ENCODE peak calls at places on chromosomes 2 and 18, in seven cellular contexts. N is breast epithelium; H is A549; L is psoas muscle; E is right cardiac atrium; I is CD8-positive, alpha-beta T cell; M is fibroblast of lung. O is an unnamed sample.
A peak's percentile ranks its signal among the peaks of the same experiment; 100 is the strongest.

GRCh38 chr18:60090170-60090569 is 190.4 kb downstream of the PMAIP1 start:
- DNase-seq in N (no peak), I (no peak), H (no peak), E (no peak), L (no peak), M (no peak), O (no peak)

GRCh38 chr2:213221962-213222361 is 62.3 kb upstream of the SPAG16 start:
- DNase-seq in N (no peak), E (no peak), H (no peak), L (no peak), M (no peak), I (no peak), O (no peak)

GRCh38 chr2:220096406-220096805 is 469.0 kb downstream of the SLC4A3 start:
- DNase-seq in H (no peak), L (no peak), I (no peak), N (no peak), M (peak; percentile 65), E (no peak), O (no peak)

GRCh38 chr2:136086253-136087016 is 31.5 kb downstream of the CXCR4 start:
- DNase-seq in E (no peak), M (no peak), L (no peak), H (no peak), I (no peak), N (no peak), O (no peak)

GRCh38 chr2:239018291-239019192 is 170.7 kb downstream of the TWIST2 start:
- DNase-seq in N (no peak), H (no peak), I (no peak), E (peak; percentile 28), L (no peak), M (no peak), O (no peak)

GRCh38 chr2:200913654-200914053 is 24.5 kb downstream of the NIF3L1 start:
- DNase-seq in L (no peak), M (peak; percentile 75), I (no peak), E (no peak), H (no peak), N (no peak), O (no peak)

GRCh38 chr18:56221195-56222065 is 417.0 kb downstream of the TXNL1 start:
- DNase-seq in M (peak; percentile 21), H (no peak), N (no peak), L (no peak), E (no peak), I (no peak), O (no peak)

GRCh38 chr18:10234912-10235439 is 219.5 kb upstream of the APCDD1 start:
- DNase-seq in M (peak; percentile 66), L (no peak), I (no peak), H (no peak), E (no peak), N (peak; percentile 31), O (no peak)

GRCh38 chr2:241798081-241798630 is 10.8 kb upstream of the NEU4 start:
- DNase-seq in L (peak; percentile 36), I (no peak), E (peak; percentile 48), H (no peak), N (no peak), M (no peak), O (peak; percentile 42)

GRCh38 chr2:209525336-209525735 is 101.5 kb downstream of the MAP2 start:
- DNase-seq in N (no peak), E (no peak), H (no peak), I (no peak), M (peak; percentile 36), L (no peak), O (no peak)

GRCh38 chr2:237754182-237754581 is 44.4 kb upstream of the RBM44 start:
- DNase-seq in H (no peak), N (no peak), E (no peak), M (peak; percentile 60), L (no peak), I (no peak), O (no peak)

GRCh38 chr2:105336786-105337121 is 586 bp upstream of the C2orf49 start:
- DNase-seq in L (no peak), N (no peak), I (no peak), H (no peak), E (no peak), M (no peak), O (no peak)

GRCh38 chr18:69845588-69846506 is 101.8 kb downstream of the CD226 start:
- DNase-seq in L (no peak), H (no peak), I (no peak), N (no peak), M (peak; percentile 15), E (no peak), O (no peak)

GRCh38 chr18:77160515-77160914 is 27.9 kb upstream of the MBP start:
- DNase-seq in H (no peak), L (no peak), E (no peak), N (no peak), M (no peak), I (no peak), O (no peak)

GRCh38 chr2:235026137-235026536 is 74.3 kb downstream of the SH3BP4 start:
- DNase-seq in I (no peak), L (no peak), M (peak; percentile 94), N (peak; percentile 88), E (no peak), H (peak; percentile 62), O (no peak)
- H3K4me1 ChIP-seq in I (no peaks in the 10 kb centered on the region), L (peaks cover 6% of the 10 kb centered on the region), M (peaks cover 49% of the 10 kb centered on the region), N (peaks cover 4% of the 10 kb centered on the region), E (peaks cover 16% of the 10 kb centered on the region), H (peaks cover 79% of the 10 kb centered on the region), O (no peaks in the 10 kb centered on the region)

DNA sequence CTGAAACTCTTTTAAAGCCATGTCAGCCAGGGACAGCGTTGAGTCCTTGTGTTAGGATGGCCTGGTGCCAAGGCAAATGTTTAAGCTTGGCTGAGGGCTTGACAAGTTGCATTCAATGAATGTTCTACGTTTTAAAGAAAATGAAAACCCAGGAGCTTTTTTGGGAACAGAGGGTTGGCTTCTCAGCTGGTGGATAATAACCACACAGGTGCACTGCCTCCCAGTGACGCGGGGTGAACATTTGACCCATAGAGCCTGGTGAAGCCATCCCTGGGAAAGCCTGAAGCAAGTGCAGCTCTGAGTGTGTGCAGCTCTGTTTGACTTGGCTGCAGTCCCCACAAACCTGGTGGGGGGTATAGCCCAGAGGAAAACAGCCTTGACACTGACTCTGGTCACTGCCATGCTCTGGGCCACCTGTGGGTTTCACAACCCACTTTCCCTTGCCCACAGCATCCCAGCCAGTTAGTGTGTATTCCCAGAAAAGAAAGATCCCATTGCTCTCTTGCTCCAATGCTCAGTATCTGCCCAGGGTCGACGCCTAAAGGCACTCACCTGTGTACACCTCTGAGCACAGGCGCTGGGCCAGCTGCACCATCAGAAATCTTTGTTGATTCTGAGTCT is 874.9 kb downstream of the RNF144A start:
- DNase-seq in M (peak; percentile 6), H (no peak), L (no peak), N (peak; percentile 52), E (no peak), I (no peak), O (no peak)
- H3K4me1 ChIP-seq in M (no peaks in the 10 kb centered on the region), H (peaks cover 15% of the 10 kb centered on the region), L (no peaks in the 10 kb centered on the region), N (no peaks in the 10 kb centered on the region), E (no peaks in the 10 kb centered on the region), I (peaks cover 4% of the 10 kb centered on the region), O (no peaks in the 10 kb centered on the region)

GRCh38 chr2:195810340-195811098 is 153.5 kb downstream of the SLC39A10 start:
- DNase-seq in H (no peak), N (no peak), E (no peak), L (no peak), I (no peak), M (no peak), O (no peak)

DNA sequence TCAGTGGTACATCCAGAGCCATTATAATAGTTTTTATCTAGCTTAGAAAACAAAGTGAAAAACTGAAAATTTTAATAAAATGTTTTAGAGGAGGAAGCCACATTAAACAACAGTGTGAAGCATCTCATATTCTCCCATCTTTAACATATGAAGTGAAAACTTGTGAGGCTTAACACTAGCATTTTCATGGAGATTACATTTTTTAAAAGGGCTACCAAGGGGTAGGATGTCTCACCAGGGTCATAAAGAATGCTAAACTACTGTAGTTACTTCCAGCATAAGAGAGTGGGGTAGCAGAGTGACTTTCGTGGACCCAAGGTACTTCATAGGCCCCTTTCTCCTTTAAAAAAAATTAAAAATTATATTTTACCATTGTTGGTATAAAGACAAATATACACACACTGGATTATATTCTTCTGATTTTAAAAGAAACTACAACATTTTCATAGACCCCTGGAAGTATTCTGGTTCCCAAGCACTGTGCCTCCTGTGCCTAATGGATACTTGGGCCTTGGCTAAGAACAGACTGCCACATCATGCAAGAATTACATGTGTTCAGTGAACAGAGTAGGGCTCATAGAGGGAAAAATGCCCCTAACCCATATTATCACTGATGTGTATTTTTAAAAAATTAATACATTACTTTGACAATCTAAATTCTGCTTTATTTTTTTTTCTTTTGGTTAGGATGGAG is 148.4 kb downstream of the SLC39A10 start:
- DNase-seq in E (no peak), L (no peak), I (no peak), M (no peak), N (no peak), H (no peak), O (no peak)
- H3K4me1 ChIP-seq in E (no peaks in the 10 kb centered on the region), L (no peaks in the 10 kb centered on the region), I (no peaks in the 10 kb centered on the region), M (no peaks in the 10 kb centered on the region), N (no peaks in the 10 kb centered on the region), H (no peaks in the 10 kb centered on the region), O (no peaks in the 10 kb centered on the region)

DNA sequence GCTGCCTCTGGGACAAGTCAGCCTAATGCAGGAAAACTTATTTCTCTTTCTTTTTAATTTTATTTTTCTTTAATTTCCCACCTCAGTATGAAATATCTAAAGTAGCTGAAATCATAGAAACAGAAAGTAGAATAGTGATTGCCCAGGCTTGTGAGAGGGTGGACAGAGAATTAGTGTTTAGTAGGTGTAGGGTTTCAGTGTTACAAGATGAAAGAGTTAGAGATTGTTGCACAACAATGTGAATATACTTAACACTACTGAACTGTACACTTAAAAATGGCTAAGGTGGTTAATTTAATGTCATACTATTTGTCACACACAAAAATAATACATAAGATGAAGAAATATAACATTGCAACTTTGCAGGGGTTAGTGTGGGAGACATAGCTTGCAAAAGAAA is 80.8 kb downstream of the NAT8 start:
- DNase-seq in E (no peak), N (no peak), L (no peak), I (no peak), H (no peak), M (peak; percentile 4), O (no peak)
- H3K4me1 ChIP-seq in E (no peaks in the 10 kb centered on the region), N (no peaks in the 10 kb centered on the region), L (no peaks in the 10 kb centered on the region), I (no peaks in the 10 kb centered on the region), H (no peaks in the 10 kb centered on the region), M (no peaks in the 10 kb centered on the region), O (no peaks in the 10 kb centered on the region)

GRCh38 chr2:39118786-39119499 is 1.9 kb downstream of the SOS1 start:
- DNase-seq in L (no peak), E (no peak), I (no peak), M (peak; percentile 16), N (no peak), H (peak; percentile 37), O (no peak)

GRCh38 chr2:39119732-39120520 is 925 bp downstream of the SOS1 start:
- DNase-seq in H (peak; percentile 62), L (peak; percentile 80), E (peak; percentile 84), M (peak; percentile 63), N (peak; percentile 36), I (peak; percentile 31), O (no peak)

GRCh38 chr2:39115556-39115955 is 5.3 kb downstream of the SOS1 start:
- DNase-seq in E (no peak), H (no peak), I (no peak), M (no peak), L (no peak), N (no peak), O (no peak)

GRCh38 chr2:39109543-39109942 is 11.3 kb downstream of the SOS1 start:
- DNase-seq in H (no peak), M (no peak), N (no peak), I (no peak), L (no peak), E (no peak), O (no peak)

GRCh38 chr2:39114771-39115170 is 6.1 kb downstream of the SOS1 start:
- DNase-seq in N (no peak), H (no peak), L (no peak), I (no peak), M (peak; percentile 63), E (no peak), O (no peak)
- H3K4me1 ChIP-seq in N (no peaks in the 10 kb centered on the region), H (peaks cover 11% of the 10 kb centered on the region), L (peaks cover 46% of the 10 kb centered on the region), I (peaks cover 22% of the 10 kb centered on the region), M (no peaks in the 10 kb centered on the region), E (peaks cover 1% of the 10 kb centered on the region), O (peaks cover 25% of the 10 kb centered on the region)

GRCh38 chr18:43590182-43590903 is 313.1 kb upstream of the SYT4 start:
- DNase-seq in N (no peak), I (no peak), E (peak; percentile 50), L (peak; percentile 49), M (no peak), H (no peak), O (no peak)
- H3K4me1 ChIP-seq in N (no peaks in the 10 kb centered on the region), I (no peaks in the 10 kb centered on the region), E (no peaks in the 10 kb centered on the region), L (no peaks in the 10 kb centered on the region), M (no peaks in the 10 kb centered on the region), H (no peaks in the 10 kb centered on the region), O (no peaks in the 10 kb centered on the region)

O was measured in right atrium auricular region.